ENCODE peak calls at places on chromosomes 16 and 17, in eight cellular contexts. One of them, this sample, is unnamed.

GRCh38 chr16:88008835-88009234 is 57.6 kb downstream of the BANP start:
- DNase-seq in stimulated activated CD4-positive, alpha-beta T cell treated with anti-CD3 and anti-CD28 coated beads, Interleukin-1b, Interleukin-23, amount 100 ng/mL, for 24 hours: no peak
- DNase-seq in NCI-H187 treated with DMSO at 0.1 percent for 48 hours: no peak
- DNase-seq in lower lobe of right lung: no peak
- DNase-seq in KBM-7: peak
- DNase-seq in substantia nigra: no peak
- DNase-seq in GM06990: no peak
- DNase-seq in WERI-Rb-1: no peak
- DNase-seq in this sample: no peak

GRCh38 chr17:51029142-51029541 is 91.5 kb downstream of the SPAG9 start:
- DNase-seq in stimulated activated CD4-positive, alpha-beta T cell treated with anti-CD3 and anti-CD28 coated beads, Interleukin-1b, Interleukin-23, amount 100 ng/mL, for 24 hours: no peak
- DNase-seq in NCI-H187 treated with DMSO at 0.1 percent for 48 hours: no peak
- DNase-seq in lower lobe of right lung: no peak
- DNase-seq in KBM-7: peak
- DNase-seq in substantia nigra: no peak
- DNase-seq in GM06990: no peak
- DNase-seq in WERI-Rb-1: no peak
- DNase-seq in this sample: no peak

GRCh38 chr16:9225527-9226316 is 134.3 kb downstream of the HAPSTR1 start:
- DNase-seq in stimulated activated CD4-positive, alpha-beta T cell treated with anti-CD3 and anti-CD28 coated beads, Interleukin-1b, Interleukin-23, amount 100 ng/mL, for 24 hours: no peak
- DNase-seq in NCI-H187 treated with DMSO at 0.1 percent for 48 hours: no peak
- DNase-seq in lower lobe of right lung: no peak
- DNase-seq in KBM-7: peak
- DNase-seq in substantia nigra: peak
- DNase-seq in GM06990: no peak
- DNase-seq in WERI-Rb-1: peak
- DNase-seq in this sample: no peak

GRCh38 chr16:29662729-29663019 is 373 bp upstream of the SPN start:
- DNase-seq in stimulated activated CD4-positive, alpha-beta T cell treated with anti-CD3 and anti-CD28 coated beads, Interleukin-1b, Interleukin-23, amount 100 ng/mL, for 24 hours: no peak
- DNase-seq in NCI-H187 treated with DMSO at 0.1 percent for 48 hours: no peak
- DNase-seq in lower lobe of right lung: peak
- DNase-seq in KBM-7: peak
- DNase-seq in substantia nigra: no peak
- DNase-seq in GM06990: peak
- DNase-seq in WERI-Rb-1: no peak
- DNase-seq in this sample: no peak

GRCh38 chr16:10929853-10930754 is 12.2 kb downstream of the DEXI start:
- DNase-seq in stimulated activated CD4-positive, alpha-beta T cell treated with anti-CD3 and anti-CD28 coated beads, Interleukin-1b, Interleukin-23, amount 100 ng/mL, for 24 hours: no peak
- DNase-seq in NCI-H187 treated with DMSO at 0.1 percent for 48 hours: no peak
- DNase-seq in lower lobe of right lung: no peak
- DNase-seq in KBM-7: no peak
- DNase-seq in substantia nigra: no peak
- DNase-seq in GM06990: no peak
- DNase-seq in WERI-Rb-1: no peak
- DNase-seq in this sample: no peak

GRCh38 chr16:19168173-19169080 is at the start of gene SYT17:
- DNase-seq in stimulated activated CD4-positive, alpha-beta T cell treated with anti-CD3 and anti-CD28 coated beads, Interleukin-1b, Interleukin-23, amount 100 ng/mL, for 24 hours: no peak
- DNase-seq in NCI-H187 treated with DMSO at 0.1 percent for 48 hours: no peak
- DNase-seq in lower lobe of right lung: peak
- DNase-seq in KBM-7: peak
- DNase-seq in substantia nigra: peak
- DNase-seq in GM06990: peak
- DNase-seq in WERI-Rb-1: peak
- DNase-seq in this sample: no peak

GRCh38 chr16:85523602-85524364 is 89.3 kb upstream of the GSE1 start:
- DNase-seq in stimulated activated CD4-positive, alpha-beta T cell treated with anti-CD3 and anti-CD28 coated beads, Interleukin-1b, Interleukin-23, amount 100 ng/mL, for 24 hours: no peak
- DNase-seq in NCI-H187 treated with DMSO at 0.1 percent for 48 hours: no peak
- DNase-seq in lower lobe of right lung: peak
- DNase-seq in KBM-7: peak
- DNase-seq in substantia nigra: no peak
- DNase-seq in GM06990: no peak
- DNase-seq in WERI-Rb-1: no peak
- DNase-seq in this sample: peak

GRCh38 chr17:21301593-21302550 is 17.4 kb downstream of the MAP2K3 start:
- DNase-seq in stimulated activated CD4-positive, alpha-beta T cell treated with anti-CD3 and anti-CD28 coated beads, Interleukin-1b, Interleukin-23, amount 100 ng/mL, for 24 hours: no peak
- DNase-seq in NCI-H187 treated with DMSO at 0.1 percent for 48 hours: no peak
- DNase-seq in lower lobe of right lung: peak
- DNase-seq in KBM-7: no peak
- DNase-seq in substantia nigra: no peak
- DNase-seq in GM06990: no peak
- DNase-seq in WERI-Rb-1: no peak
- DNase-seq in this sample: no peak

GRCh38 chr17:45200701-45201100 is 21.0 kb upstream of the FMNL1 start:
- DNase-seq in stimulated activated CD4-positive, alpha-beta T cell treated with anti-CD3 and anti-CD28 coated beads, Interleukin-1b, Interleukin-23, amount 100 ng/mL, for 24 hours: no peak
- DNase-seq in NCI-H187 treated with DMSO at 0.1 percent for 48 hours: no peak
- DNase-seq in lower lobe of right lung: peak
- DNase-seq in KBM-7: peak
- DNase-seq in substantia nigra: no peak
- DNase-seq in GM06990: no peak
- DNase-seq in WERI-Rb-1: no peak
- DNase-seq in this sample: peak

GRCh38 chr16:49835116-49835880 is 20.6 kb downstream of the ZNF423 start:
- DNase-seq in stimulated activated CD4-positive, alpha-beta T cell treated with anti-CD3 and anti-CD28 coated beads, Interleukin-1b, Interleukin-23, amount 100 ng/mL, for 24 hours: no peak
- DNase-seq in NCI-H187 treated with DMSO at 0.1 percent for 48 hours: no peak
- DNase-seq in lower lobe of right lung: no peak
- DNase-seq in KBM-7: no peak
- DNase-seq in substantia nigra: no peak
- DNase-seq in GM06990: no peak
- DNase-seq in WERI-Rb-1: peak
- DNase-seq in this sample: no peak